ENCODE peak calls at places on chromosome 22, in five cellular contexts. T, B, D, K and P are unnamed samples.

GRCh38 chr22:37983860-37984791 is at the start of gene SOX10:
- DNase-seq in T (no peak), B (no peak), D (no peak), K (no peak), P (no peak)

GRCh38 chr22:50189849-50190181 is 4.1 kb downstream of the TRABD start:
- DNase-seq in T (peak; percentile 19), B (no peak), D (no peak), K (no peak), P (no peak)

GRCh38 chr22:25722223-25723015 is 19.6 kb upstream of the MYO18B start:
- DNase-seq in T (peak; percentile 3), B (no peak), D (no peak), K (no peak), P (no peak)

GRCh38 chr22:33443688-33444087 is 385.5 kb upstream of the SYN3 start:
- DNase-seq in T (no peak), B (no peak), D (no peak), K (no peak), P (no peak)

GRCh38 chr22:50314455-50315288 is 7.2 kb upstream of the PLXNB2 start:
- DNase-seq in T (no peak), B (no peak), D (no peak), K (no peak), P (no peak)

GRCh38 chr22:49971232-49972162 is 10.9 kb downstream of the PIM3 start:
- DNase-seq in T (peak; percentile 51), B (peak; percentile 77), D (peak; percentile 64), K (no peak), P (peak; percentile 65)

GRCh38 chr22:30989473-30989872 is 20.4 kb downstream of the TUG1 start:
- DNase-seq in T (no peak), B (peak; percentile 18), D (peak; percentile 35), K (no peak), P (no peak)

GRCh38 chr22:31451709-31452571 is 37.7 kb downstream of the EIF4ENIF1 start:
- DNase-seq in T (peak; percentile 54), B (peak; percentile 66), D (peak; percentile 72), K (no peak), P (peak; percentile 8)

GRCh38 chr22:46386312-46386711 is 50.8 kb downstream of the TRMU start:
- DNase-seq in T (no peak), B (no peak), D (no peak), K (no peak), P (no peak)

GRCh38 chr22:35568751-35569725 is 28.4 kb downstream of the RASD2 start:
- DNase-seq in T (peak; percentile 80), B (peak; percentile 26), D (peak; percentile 32), K (no peak), P (no peak)

GRCh38 chr22:36331306-36331911 is 56.4 kb downstream of the MYH9 start:
- DNase-seq in T (peak; percentile 90), B (peak; percentile 89), D (peak; percentile 96), K (peak; percentile 49), P (peak; percentile 97)

GRCh38 chr22:17777005-17777716 is 2.9 kb upstream of the BID start:
- DNase-seq in T (no peak), B (no peak), D (no peak), K (no peak), P (no peak)

GRCh38 chr22:25903294-25903693 is 161.3 kb downstream of the MYO18B start:
- DNase-seq in T (no peak), B (no peak), D (no peak), K (no peak), P (no peak)

GRCh38 chr22:37019309-37020191 is at the start of the genes MPST and TST:
- DNase-seq in T (peak; percentile 61), B (peak; percentile 77), D (peak; percentile 62), K (no peak), P (peak; percentile 29)

GRCh38 chr22:44380716-44381500 is 68.2 kb upstream of the SHISAL1 start:
- DNase-seq in T (no peak), B (no peak), D (no peak), K (no peak), P (no peak)

GRCh38 chr22:49286236-49286760 is 541.4 kb downstream of the BRD1 start:
- DNase-seq in T (no peak), B (no peak), D (no peak), K (no peak), P (no peak)

GRCh38 chr22:23315341-23315917 is 135.1 kb downstream of the BCR start:
- DNase-seq in T (peak; percentile 51), B (peak; percentile 78), D (peak; percentile 74), K (no peak), P (peak; percentile 53)

GRCh38 chr22:40238425-40239344 is 61.0 kb downstream of the TNRC6B start:
- DNase-seq in T (peak; percentile 72), B (peak; percentile 83), D (peak; percentile 88), K (no peak), P (peak; percentile 78)

GRCh38 chr22:38413085-38414008 is 41.7 kb downstream of the KCNJ4 start:
- DNase-seq in T (no peak), B (no peak), D (no peak), K (no peak), P (no peak)